ENCODE peak calls at places on chromosome 3, in four cellular contexts. A is neural crest cell; S is mesenteric fat pad; Y is stimulated activated naive CD4-positive, alpha-beta T cell. M is an unnamed sample.

GRCh38 chr3:195566797-195567196 is 16.9 kb downstream of the APOD start:
- DNase-seq in A (no peak), S (no peak), Y (no peak), M (peak)

GRCh38 chr3:73432021-73432722 is 192.6 kb downstream of the PDZRN3 start:
- DNase-seq in A (no peak), S (no peak), Y (no peak), M (peak)

GRCh38 chr3:126835472-126836219 is 131.6 kb downstream of the CHCHD6 start:
- DNase-seq in A (no peak), S (no peak), Y (no peak), M (no peak)

GRCh38 chr3:119184808-119185690 is 11.7 kb downstream of the UPK1B start:
- DNase-seq in A (no peak), S (no peak), Y (no peak), M (no peak)

GRCh38 chr3:102529452-102529851 is 94.6 kb downstream of the ZPLD1 start:
- DNase-seq in A (no peak), S (no peak), Y (no peak), M (peak)

GRCh38 chr3:122067588-122068240 is 12.6 kb downstream of the CD86 start:
- DNase-seq in A (no peak), S (no peak), Y (no peak), M (no peak)

GRCh38 chr3:109685084-109686079 is 348.0 kb upstream of the DPPA4 start:
- DNase-seq in A (no peak), S (no peak), Y (no peak), M (no peak)

GRCh38 chr3:59321881-59322540 is 272.2 kb upstream of the CFAP20DC start:
- DNase-seq in A (no peak), S (no peak), Y (no peak), M (no peak)

GRCh38 chr3:41202075-41202833 is 2.9 kb downstream of the CTNNB1 start:
- DNase-seq in A (no peak), S (no peak), Y (no peak), M (no peak)

GRCh38 chr3:132254076-132254755 is 63.0 kb upstream of the ACP3 start:
- DNase-seq in A (no peak), S (no peak), Y (no peak), M (no peak)

GRCh38 chr3:17674082-17674686 is 68.2 kb downstream of the TBC1D5 start:
- DNase-seq in A (no peak), S (no peak), Y (no peak), M (no peak)

GRCh38 chr3:133492159-133492860 is 81.2 kb upstream of the CDV3 start:
- DNase-seq in A (no peak), S (no peak), Y (no peak), M (no peak)

GRCh38 chr3:122415104-122415744 is 638 bp downstream of the WDR5B start:
- DNase-seq in A (no peak), S (no peak), Y (no peak), M (peak)

GRCh38 chr3:11575964-11576363 is 67.8 kb downstream of the VGLL4 start:
- DNase-seq in A (no peak), S (no peak), Y (no peak), M (no peak)

GRCh38 chr3:49799761-49800160 is at the start of gene CDHR4:
- DNase-seq in A (no peak), S (no peak), Y (no peak), M (peak)

GRCh38 chr3:135103913-135104312 is 308.9 kb downstream of the EPHB1 start:
- DNase-seq in A (no peak), S (no peak), Y (no peak), M (peak)

GRCh38 chr3:147267431-147267830 is 138.9 kb downstream of the ZIC4 start:
- DNase-seq in A (no peak), S (no peak), Y (no peak), M (no peak)

GRCh38 chr3:49316696-49317457 is 23.0 kb downstream of the USP4 start:
- DNase-seq in A (no peak), S (no peak), Y (no peak), M (no peak)

GRCh38 chr3:122682016-122682374 is 1.4 kb downstream of the PARP14 start:
- DNase-seq in A (no peak), S (no peak), Y (no peak), M (no peak)

GRCh38 chr3:191138937-191139336 is 60.1 kb upstream of the OSTN start:
- DNase-seq in A (no peak), S (no peak), Y (no peak), M (no peak)